ENCODE peak calls at places on chromosome 21, in four cellular contexts. P is A549, A is GM12878, Y is K562. F is an unnamed sample.

GRCh38 chr21:33455858-33456446 is 23.8 kb downstream of the TMEM50B start:
- DNase-seq in P (no peak), Y (no peak), A (no peak), F (no peak)

GRCh38 chr21:44730028-44730395 is 18.6 kb upstream of the TSPEAR start:
- DNase-seq in P (no peak), A (no peak), Y (no peak), F (no peak)

GRCh38 chr21:33401617-33401967 is 1.6 kb upstream of the IFNGR2 start:
- DNase-seq in P (no peak), A (no peak), Y (no peak), F (no peak)

GRCh38 chr21:38984982-38985422 is 179.3 kb downstream of the ETS2 start:
- DNase-seq in Y (no peak), P (no peak), A (no peak), F (peak; percentile 86)

GRCh38 chr21:20882462-20883415 is 115.5 kb upstream of the NCAM2 start:
- DNase-seq in Y (peak; percentile 56), A (no peak), P (no peak), F (peak; percentile 0)

GRCh38 chr21:42306366-42307035 is 8.7 kb downstream of the TFF3 start:
- DNase-seq in A (no peak), P (no peak), Y (no peak), F (no peak)

GRCh38 chr21:25956993-25957714 is 213.4 kb downstream of the APP start:
- DNase-seq in A (no peak), Y (no peak), P (no peak), F (peak; percentile 86)

GRCh38 chr21:39799178-39799577 is 54.2 kb downstream of the IGSF5 start:
- DNase-seq in A (no peak), P (no peak), Y (no peak), F (no peak)

GRCh38 chr21:40680311-40680710 is 166.6 kb downstream of the DSCAM start:
- DNase-seq in Y (no peak), P (no peak), A (no peak), F (no peak)

GRCh38 chr21:27802816-27803475 is 836.1 kb upstream of the ADAMTS5 start:
- DNase-seq in P (no peak), Y (peak; percentile 32), A (no peak), F (peak; percentile 31)

GRCh38 chr21:17537299-17537698 is 24.5 kb downstream of the CXADR start:
- DNase-seq in P (no peak), A (no peak), Y (no peak), F (no peak)

DNA sequence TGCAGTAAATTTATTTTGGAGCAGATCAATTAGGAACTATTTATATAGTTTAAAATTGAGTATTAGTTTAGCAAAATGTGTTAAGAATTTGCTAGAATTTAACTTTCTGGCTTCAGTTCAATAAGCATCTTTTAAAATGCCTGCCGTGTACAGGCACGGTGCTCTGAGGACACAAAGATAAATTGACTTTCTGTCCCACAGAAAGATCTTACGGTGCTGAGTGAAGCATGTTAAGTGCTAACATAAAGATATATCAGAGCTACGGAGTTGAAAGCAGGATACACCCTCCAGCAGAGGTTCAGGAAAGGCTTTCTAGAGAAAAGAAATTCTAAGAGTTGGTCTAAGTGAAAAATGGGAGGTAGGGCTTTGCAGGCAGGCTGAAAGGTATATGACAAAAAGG is 305.4 kb downstream of the GRIK1 start:
- DNase-seq in Y (peak; percentile 55), P (no peak), A (no peak), F (no peak)
- TF ChIP-seq ELK1 in Y (no peak), P (no peak), A (no peak), F (no peak)

GRCh38 chr21:35478096-35479080 is 429.3 kb upstream of the RUNX1 start:
- DNase-seq in A (no peak), P (no peak), Y (no peak), F (peak; percentile 24)
- TF ChIP-seq USF2 in A (no peak), P (no peak), Y (no peak), F (no peak)

GRCh38 chr21:46226920-46227599 is 1.5 kb downstream of the LSS start:
- DNase-seq in P (no peak), Y (peak; percentile 31), A (peak; percentile 51), F (peak; percentile 78)
- TF ChIP-seq RAD21 in P (no peak), Y (no peak), A (no peak), F (no peak)

GRCh38 chr21:35154788-35155187 is 105.7 kb upstream of the RUNX1 start:
- DNase-seq in Y (peak; percentile 64), P (no peak), A (no peak), F (no peak)

GRCh38 chr21:35153671-35154070 is 104.6 kb upstream of the RUNX1 start:
- DNase-seq in P (no peak), Y (no peak), A (no peak), F (no peak)

GRCh38 chr21:35147439-35147838 is 98.3 kb upstream of the RUNX1 start:
- DNase-seq in Y (no peak), A (no peak), P (no peak), F (no peak)

GRCh38 chr21:35149698-35150097 is 100.6 kb upstream of the RUNX1 start:
- DNase-seq in Y (no peak), P (no peak), A (no peak), F (peak; percentile 39)

GRCh38 chr21:35150562-35151226 is 101.6 kb upstream of the RUNX1 start:
- DNase-seq in A (no peak), Y (no peak), P (no peak), F (peak; percentile 73)
- TF ChIP-seq ELK1 in A (no peak), Y (no peak), P (no peak), F (no peak)